ENCODE peak calls at places on chromosomes 13 and 19, in ten cellular contexts. L is NCI-H187; F is left ventricle myocardium superior; D is iPS-NIHi11; T is PC-9; R is endodermal cell; Q is CD8-positive, alpha-beta T cell; E is NCI-H460; X is fibroblast of lung; M is glutamatergic neuron. P is an unnamed sample.

GRCh38 chr19:30003862-30004261 is 61.8 kb downstream of the URI1 start:
- DNase-seq in Q (no peak), X (no peak), R (no peak), M (no peak), E (no peak), L (no peak), F (no peak), T (no peak), D (no peak), P (no peak)

GRCh38 chr13:50693755-50694154 is 149.7 kb downstream of the DLEU7 start:
- DNase-seq in Q (no peak), X (peak), E (no peak), T (no peak), F (peak), L (no peak), D (no peak), M (no peak), R (no peak), P (no peak)

GRCh38 chr13:30870049-30870884 is 35.8 kb upstream of the MEDAG start:
- DNase-seq in M (peak), X (peak), T (peak), D (peak), L (no peak), Q (no peak), R (peak), F (peak), E (peak), P (peak)

GRCh38 chr13:23558675-23559536 is 11.3 kb upstream of the TNFRSF19 start:
- DNase-seq in L (peak), D (no peak), M (no peak), E (peak), F (peak), T (peak), X (peak), R (no peak), Q (no peak), P (no peak)

GRCh38 chr13:28805193-28805819 is 14.8 kb upstream of the MTUS2 start:
- DNase-seq in D (peak), T (no peak), L (no peak), R (peak), M (peak), Q (no peak), E (no peak), X (no peak), F (peak), P (no peak)

GRCh38 chr19:1568320-1569019 is at the start of gene MEX3D:
- DNase-seq in L (peak), Q (peak), R (peak), T (no peak), F (peak), X (peak), D (peak), M (peak), E (peak), P (peak)

GRCh38 chr13:78657699-78658629 is 991 bp downstream of the OBI1 start:
- DNase-seq in Q (no peak), L (no peak), D (peak), X (peak), R (peak), T (peak), E (no peak), M (no peak), F (no peak), P (no peak)

GRCh38 chr19:42152285-42152684 is 20.0 kb upstream of the POU2F2 start:
- DNase-seq in M (peak), D (no peak), X (no peak), Q (no peak), E (no peak), F (no peak), T (no peak), L (no peak), R (no peak), P (no peak)

GRCh38 chr19:14149011-14149410 is 12.6 kb upstream of the ASF1B start:
- DNase-seq in E (no peak), X (no peak), F (no peak), L (no peak), R (no peak), M (no peak), T (no peak), D (peak), Q (no peak), P (no peak)

GRCh38 chr13:113167575-113167974 is 9.1 kb downstream of the PROZ start:
- DNase-seq in D (no peak), F (no peak), E (no peak), T (no peak), R (no peak), Q (no peak), L (no peak), X (no peak), M (no peak), P (no peak)

GRCh38 chr19:47497073-47497766 is 13.2 kb upstream of the KPTN start:
- DNase-seq in L (no peak), R (no peak), Q (no peak), T (no peak), X (no peak), F (no peak), E (no peak), D (no peak), M (no peak), P (no peak)

GRCh38 chr19:12868540-12869112 is 12.6 kb downstream of the DNASE2 start:
- DNase-seq in T (peak), D (peak), X (peak), L (no peak), F (no peak), M (no peak), E (no peak), R (peak), Q (no peak), P (no peak)

GRCh38 chr19:1065606-1066109 is 1.3 kb upstream of the ARHGAP45 start:
- DNase-seq in M (no peak), F (no peak), R (peak), L (no peak), D (no peak), Q (no peak), X (no peak), T (peak), E (no peak), P (no peak)

GRCh38 chr13:22061806-22062391 is 391.0 kb downstream of the FGF9 start:
- DNase-seq in R (no peak), F (no peak), T (no peak), X (no peak), L (no peak), E (no peak), M (no peak), D (no peak), Q (no peak), P (peak)

GRCh38 chr13:60242231-60242630 is 78.5 kb upstream of the DIAPH3 start:
- DNase-seq in X (no peak), L (no peak), R (no peak), T (no peak), M (no peak), Q (no peak), F (no peak), D (no peak), E (no peak), P (no peak)

GRCh38 chr13:50075619-50076097 is 60.4 kb downstream of the KCNRG start:
- DNase-seq in E (no peak), L (no peak), D (no peak), Q (no peak), X (no peak), M (no peak), R (no peak), F (no peak), T (no peak), P (no peak)

GRCh38 chr19:13102416-13102665 is 317 bp downstream of the LYL1 start:
- DNase-seq in M (no peak), E (no peak), X (no peak), F (no peak), L (no peak), Q (no peak), D (no peak), R (no peak), T (no peak), P (no peak)

GRCh38 chr19:6754653-6755463 is 12.4 kb downstream of the SH2D3A start:
- DNase-seq in X (no peak), E (no peak), D (no peak), T (no peak), R (no peak), L (no peak), M (no peak), F (no peak), Q (no peak), P (no peak)

GRCh38 chr13:109785892-109786450 is 412 bp downstream of the IRS2 start:
- DNase-seq in Q (no peak), R (no peak), F (no peak), X (no peak), L (no peak), D (peak), E (no peak), T (no peak), M (peak), P (no peak)

GRCh38 chr13:49235856-49236431 is 11.8 kb upstream of the CDADC1 start:
- DNase-seq in E (no peak), F (no peak), X (no peak), Q (no peak), D (no peak), T (no peak), L (no peak), R (no peak), M (no peak), P (no peak)

GRCh38 chr13:94329754-94330551 is 149.5 kb downstream of the DCT start:
- DNase-seq in E (peak), F (no peak), Q (no peak), R (no peak), T (peak), X (peak), M (no peak), L (no peak), D (no peak), P (no peak)

GRCh38 chr13:112978561-112979405 is 9.8 kb downstream of the MCF2L start:
- DNase-seq in Q (no peak), L (no peak), X (no peak), D (no peak), T (no peak), M (no peak), R (no peak), F (peak), E (no peak), P (no peak)

GRCh38 chr19:34088292-34088691 is 84.0 kb upstream of the LSM14A start:
- DNase-seq in F (no peak), X (no peak), Q (no peak), D (no peak), M (no peak), R (no peak), E (no peak), L (no peak), T (no peak), P (no peak)

GRCh38 chr13:29771247-29771646 is 79.2 kb downstream of the UBL3 start:
- DNase-seq in L (no peak), Q (no peak), R (no peak), E (peak), F (no peak), T (peak), X (peak), M (no peak), D (no peak), P (peak)

GRCh38 chr19:4010808-4011110 is 3.2 kb downstream of the PIAS4 start:
- DNase-seq in R (no peak), Q (no peak), F (no peak), X (no peak), T (no peak), L (no peak), D (no peak), E (no peak), M (no peak), P (no peak)

GRCh38 chr13:46860734-46861133 is 36.1 kb downstream of the HTR2A start:
- DNase-seq in E (no peak), T (no peak), M (no peak), X (peak), R (no peak), L (no peak), F (no peak), Q (no peak), D (no peak), P (no peak)

GRCh38 chr19:56294557-56294956 is 20.1 kb downstream of the ZSCAN5A start:
- DNase-seq in X (peak), D (no peak), L (no peak), Q (no peak), F (no peak), R (no peak), E (no peak), M (no peak), T (no peak), P (no peak)

GRCh38 chr13:113802090-113802531 is 43.1 kb downstream of the TMEM255B start:
- DNase-seq in E (no peak), D (peak), X (peak), M (peak), Q (no peak), R (peak), L (no peak), T (no peak), F (peak), P (no peak)

GRCh38 chr13:101530293-101530692 is 77.8 kb downstream of the ITGBL1 start:
- DNase-seq in M (no peak), X (no peak), L (no peak), T (no peak), R (no peak), F (no peak), E (no peak), D (no peak), Q (no peak), P (no peak)

GRCh38 chr19:41330946-41331678 is 21.1 kb downstream of the CCDC97 start:
- DNase-seq in E (no peak), X (no peak), R (peak), L (no peak), D (no peak), F (peak), T (no peak), Q (no peak), M (peak), P (no peak)

GRCh38 chr19:17398902-17399527 is 5.0 kb upstream of the CCDC194 start:
- DNase-seq in X (no peak), F (no peak), M (no peak), T (no peak), E (no peak), R (no peak), D (no peak), Q (no peak), L (no peak), P (no peak)

GRCh38 chr13:101127741-101128353 is 288.5 kb downstream of the NALCN start:
- DNase-seq in T (no peak), M (no peak), E (peak), R (no peak), Q (no peak), L (peak), F (no peak), X (peak), D (peak), P (peak)

GRCh38 chr13:30821421-30821820 is 84.7 kb upstream of the MEDAG start:
- DNase-seq in M (no peak), L (no peak), R (no peak), D (no peak), E (no peak), T (no peak), F (no peak), X (no peak), Q (no peak), P (no peak)

GRCh38 chr19:3094638-3095374 is 644 bp downstream of the GNA11 start:
- DNase-seq in Q (no peak), F (no peak), D (no peak), E (no peak), X (peak), T (no peak), R (peak), L (no peak), M (no peak), P (peak)

GRCh38 chr13:40764587-40765403 is 6.2 kb downstream of the MRPS31 start:
- DNase-seq in T (no peak), M (no peak), Q (no peak), E (no peak), X (peak), D (no peak), F (no peak), R (no peak), L (no peak), P (no peak)

GRCh38 chr19:38653028-38653571 is 5.7 kb downstream of the ACTN4 start:
- DNase-seq in L (no peak), Q (no peak), X (peak), D (no peak), T (no peak), R (no peak), F (no peak), E (no peak), M (no peak), P (no peak)

GRCh38 chr13:110546933-110547332 is 14.6 kb downstream of the RAB20 start:
- DNase-seq in Q (no peak), T (peak), F (peak), R (no peak), L (no peak), X (peak), M (no peak), D (no peak), E (no peak), P (no peak)

GRCh38 chr13:79273045-79273444 is 133.0 kb downstream of the RBM26 start:
- DNase-seq in E (no peak), R (no peak), L (no peak), F (no peak), Q (no peak), M (no peak), T (no peak), D (no peak), X (no peak), P (no peak)